ENCODE peak calls at places on chromosome 19, in four cellular contexts. U, C, K and N are unnamed samples.

GRCh38 chr19:19602136-19602712 is 16.3 kb downstream of the PBX4 start:
- DNase-seq in U (peak), C (no peak), K (no peak), N (peak)

GRCh38 chr19:2529473-2529918 is 53.6 kb downstream of the GADD45B start:
- DNase-seq in K (peak), C (no peak), U (peak), N (peak)

GRCh38 chr19:661427-662196 is 1.4 kb downstream of the RNF126 start:
- DNase-seq in U (no peak), K (peak), C (peak), N (no peak)

GRCh38 chr19:53670345-53670744 is 38.5 kb downstream of the DPRX start:
- DNase-seq in C (no peak), U (no peak), K (no peak), N (no peak)

GRCh38 chr19:18007939-18008673 is at the start of gene ARRDC2:
- DNase-seq in C (peak), U (peak), K (peak), N (peak)

GRCh38 chr19:38046254-38047047 is 139.4 kb downstream of the SIPA1L3 start:
- DNase-seq in C (no peak), K (no peak), U (no peak), N (no peak)

GRCh38 chr19:30693179-30693578 is 321.0 kb downstream of the ZNF536 start:
- DNase-seq in U (no peak), K (no peak), C (no peak), N (no peak)

GRCh38 chr19:17855333-17856152 is 4.2 kb upstream of the RPL18A start:
- DNase-seq in K (peak), C (peak), U (peak), N (peak)

GRCh38 chr19:42421591-42422031 is 5.6 kb downstream of the LIPE start:
- DNase-seq in K (peak), C (no peak), U (peak), N (no peak)

GRCh38 chr19:46404884-46405658 is 8.3 kb downstream of the CCDC8 start:
- DNase-seq in K (peak), C (no peak), U (peak), N (peak)

GRCh38 chr19:44640518-44640917 is 3.2 kb upstream of the PVR start:
- DNase-seq in K (peak), U (no peak), C (no peak), N (no peak)

GRCh38 chr19:38649305-38650179 is 2.1 kb downstream of the ACTN4 start:
- DNase-seq in K (peak), U (peak), C (no peak), N (peak)

GRCh38 chr19:4909172-4909896 is at the start of gene UHRF1:
- DNase-seq in C (peak), U (peak), K (peak), N (peak)